ENCODE peak calls at places on chromosomes 5 and 9, in seven cellular contexts. Z, O, T, S, J, W and E are unnamed samples.

GRCh38 chr5:98570010-98570409 is 203.5 kb upstream of the RGMB start:
- DNase-seq in Z (no peak), O (no peak), T (no peak), S (no peak), J (no peak), W (no peak), E (no peak)

GRCh38 chr5:36728697-36729543 is 122.5 kb downstream of the SLC1A3 start:
- DNase-seq in Z (no peak), O (no peak), T (peak), S (no peak), J (no peak), W (no peak), E (no peak)

GRCh38 chr9:76022317-76022716 is 131.8 kb downstream of the PCSK5 start:
- DNase-seq in Z (no peak), O (no peak), T (no peak), S (no peak), J (no peak), W (no peak), E (no peak)

GRCh38 chr5:39185761-39186160 is 33.6 kb downstream of the FYB1 start:
- DNase-seq in Z (no peak), O (no peak), T (no peak), S (no peak), J (no peak), W (no peak), E (no peak)

GRCh38 chr5:75519761-75520160 is 8.1 kb downstream of the POLK start:
- DNase-seq in Z (no peak), O (no peak), T (no peak), S (no peak), J (no peak), W (no peak), E (no peak)

GRCh38 chr5:169801324-169801777 is 164.3 kb downstream of the DOCK2 start:
- DNase-seq in Z (no peak), O (no peak), T (peak), S (no peak), J (no peak), W (no peak), E (no peak)

GRCh38 chr9:94944623-94945022 is 218.1 kb downstream of the AOPEP start:
- DNase-seq in Z (no peak), O (no peak), T (no peak), S (no peak), J (no peak), W (no peak), E (no peak)

GRCh38 chr9:112554516-112554915 is 67.9 kb downstream of the KIAA1958 start:
- DNase-seq in Z (no peak), O (no peak), T (no peak), S (no peak), J (no peak), W (no peak), E (no peak)

GRCh38 chr5:180935203-180935602 is 36.2 kb downstream of the BTNL8 start:
- DNase-seq in Z (no peak), O (no peak), T (no peak), S (no peak), J (no peak), W (no peak), E (no peak)

GRCh38 chr9:80503692-80504400 is 932.1 kb downstream of the TLE4 start:
- DNase-seq in Z (no peak), O (no peak), T (no peak), S (no peak), J (no peak), W (no peak), E (no peak)

GRCh38 chr5:136132087-136132486 is 558 bp upstream of the SMAD5 start:
- DNase-seq in Z (no peak), O (peak), T (peak), S (no peak), J (peak), W (peak), E (no peak)

GRCh38 chr9:72041775-72042194 is 18.6 kb downstream of the C9orf57 start:
- DNase-seq in Z (no peak), O (no peak), T (no peak), S (no peak), J (peak), W (no peak), E (no peak)

GRCh38 chr5:85814596-85814995 is 803.1 kb upstream of the COX7C start:
- DNase-seq in Z (no peak), O (no peak), T (no peak), S (no peak), J (no peak), W (peak), E (peak)

GRCh38 chr5:75053286-75054109 is 1.1 kb upstream of the GCNT4 start:
- DNase-seq in Z (no peak), O (peak), T (peak), S (peak), J (peak), W (peak), E (peak)

GRCh38 chr5:77638763-77639451 is 394 bp upstream of the OTP start:
- DNase-seq in Z (no peak), O (peak), T (peak), S (no peak), J (no peak), W (peak), E (peak)

GRCh38 chr5:165616550-165617430 is 2111.4 kb downstream of the MAT2B start:
- DNase-seq in Z (no peak), O (no peak), T (no peak), S (no peak), J (no peak), W (no peak), E (peak)

GRCh38 chr5:78816143-78816765 is 167.7 kb upstream of the LHFPL2 start:
- DNase-seq in Z (no peak), O (no peak), T (no peak), S (no peak), J (no peak), W (no peak), E (no peak)

GRCh38 chr5:74624009-74624408 is 16.5 kb downstream of the ENC1 start:
- DNase-seq in Z (no peak), O (no peak), T (no peak), S (no peak), J (no peak), W (no peak), E (no peak)

GRCh38 chr9:20683351-20684034 is 566 bp upstream of the FOCAD start:
- DNase-seq in Z (no peak), O (no peak), T (peak), S (peak), J (peak), W (no peak), E (no peak)

GRCh38 chr9:129567329-129567728 is 53.6 kb downstream of the C9orf50 start:
- DNase-seq in Z (no peak), O (no peak), T (no peak), S (no peak), J (no peak), W (no peak), E (no peak)